ENCODE peak calls at places on chromosomes 6 and 20, in eight cellular contexts. T, U, F, Z, J, G, R and K are unnamed samples.

GRCh38 chr6:54813901-54814300 is 32.7 kb upstream of the FAM83B start:
- DNase-seq in T (no peak), U (no peak), F (peak; percentile 30), Z (no peak), J (peak; percentile 65), G (no peak), R (no peak), K (no peak)

GRCh38 chr6:157762636-157763035 is 60.4 kb upstream of the SNX9 start:
- DNase-seq in T (no peak), U (no peak), F (peak; percentile 49), Z (no peak), J (no peak), G (no peak), R (no peak), K (no peak)

GRCh38 chr20:25360631-25361286 is 29.9 kb downstream of the ABHD12 start:
- DNase-seq in T (no peak), U (no peak), F (peak; percentile 86), Z (no peak), J (peak; percentile 86), G (peak; percentile 73), R (no peak), K (no peak)

GRCh38 chr6:89145461-89145961 is 344 bp upstream of the PM20D2 start:
- DNase-seq in T (peak; percentile 11), U (no peak), F (peak; percentile 42), Z (no peak), J (peak; percentile 28), G (peak; percentile 41), R (no peak), K (peak; percentile 19)

GRCh38 chr6:13487122-13488014 is at the start of gene GFOD1:
- DNase-seq in T (peak; percentile 86), U (peak; percentile 89), F (peak; percentile 87), Z (peak; percentile 93), J (peak; percentile 84), G (peak; percentile 85), R (peak; percentile 95), K (no peak)

GRCh38 chr6:47209632-47210031 is 100.1 kb downstream of the TNFRSF21 start:
- DNase-seq in T (no peak), U (no peak), F (peak; percentile 58), Z (no peak), J (peak; percentile 91), G (peak; percentile 45), R (no peak), K (no peak)

GRCh38 chr6:34386316-34387137 is 5.9 kb downstream of the NUDT3 start:
- DNase-seq in T (no peak), U (peak; percentile 80), F (peak; percentile 95), Z (no peak), J (peak; percentile 86), G (peak; percentile 84), R (no peak), K (no peak)

GRCh38 chr6:52389626-52390360 is 27.8 kb downstream of the PAQR8 start:
- DNase-seq in T (no peak), U (no peak), F (peak; percentile 45), Z (peak; percentile 86), J (peak; percentile 72), G (peak; percentile 46), R (peak; percentile 75), K (no peak)

GRCh38 chr20:31851240-31851955 is 6.0 kb upstream of the FOXS1 start:
- DNase-seq in T (no peak), U (no peak), F (no peak), Z (no peak), J (no peak), G (no peak), R (no peak), K (no peak)

GRCh38 chr6:168537485-168537884 is 96.5 kb downstream of the SMOC2 start:
- DNase-seq in T (no peak), U (no peak), F (no peak), Z (no peak), J (no peak), G (no peak), R (no peak), K (no peak)

GRCh38 chr6:168538892-168539811 is 98.2 kb downstream of the SMOC2 start:
- DNase-seq in T (no peak), U (no peak), F (no peak), Z (no peak), J (no peak), G (no peak), R (no peak), K (no peak)

GRCh38 chr6:168541307-168541706 is 100.3 kb downstream of the SMOC2 start:
- DNase-seq in T (no peak), U (no peak), F (no peak), Z (no peak), J (no peak), G (no peak), R (no peak), K (no peak)

GRCh38 chr6:168542301-168542700 is 101.3 kb downstream of the SMOC2 start:
- DNase-seq in T (no peak), U (no peak), F (no peak), Z (no peak), J (no peak), G (no peak), R (no peak), K (no peak)

GRCh38 chr6:168540713-168541291 is 99.8 kb downstream of the SMOC2 start:
- DNase-seq in T (peak; percentile 77), U (no peak), F (no peak), Z (no peak), J (no peak), G (no peak), R (no peak), K (no peak)
- H3K4me3 ChIP-seq in T (no peak overlapping the region), U (no peak overlapping the region), F (no peak overlapping the region), Z (no peak overlapping the region), J (no peak overlapping the region), G (no peak overlapping the region), R (no peak overlapping the region), K (no peak overlapping the region)

GRCh38 chr20:35618372-35619131 is 2.9 kb downstream of the SPAG4 start:
- DNase-seq in T (peak; percentile 47), U (no peak), F (peak; percentile 58), Z (peak; percentile 52), J (peak; percentile 23), G (peak; percentile 34), R (peak; percentile 64), K (no peak)

GRCh38 chr20:35615667-35616464 is at the start of gene SPAG4:
- DNase-seq in T (peak; percentile 74), U (peak; percentile 97), F (no peak), Z (peak; percentile 100), J (peak; percentile 73), G (peak; percentile 99), R (peak; percentile 100), K (peak; percentile 99)

GRCh38 chr20:35617397-35618031 is 1.9 kb downstream of the SPAG4 start:
- DNase-seq in T (peak; percentile 88), U (no peak), F (peak; percentile 73), Z (peak; percentile 72), J (peak; percentile 49), G (peak; percentile 59), R (peak; percentile 74), K (no peak)

GRCh38 chr20:35618032-35618371 is 2.4 kb downstream of the SPAG4 start:
- DNase-seq in T (no peak), U (no peak), F (no peak), Z (no peak), J (no peak), G (no peak), R (no peak), K (no peak)

GRCh38 chr20:35616465-35617396 is 1.1 kb downstream of the SPAG4 start:
- DNase-seq in T (peak; percentile 100), U (peak; percentile 19), F (peak; percentile 100), Z (peak; percentile 95), J (peak; percentile 98), G (peak; percentile 84), R (peak; percentile 95), K (peak; percentile 21)
- H3K4me3 ChIP-seq in T (peak overlapping the region; percentile 84), U (peak overlapping the region; percentile 29), F (peak overlapping the region; percentile 72), Z (no peak overlapping the region), J (peak overlapping the region; percentile 33), G (peak overlapping the region; percentile 60), R (peak overlapping the region; percentile 66), K (peak overlapping the region; percentile 28)

DNA sequence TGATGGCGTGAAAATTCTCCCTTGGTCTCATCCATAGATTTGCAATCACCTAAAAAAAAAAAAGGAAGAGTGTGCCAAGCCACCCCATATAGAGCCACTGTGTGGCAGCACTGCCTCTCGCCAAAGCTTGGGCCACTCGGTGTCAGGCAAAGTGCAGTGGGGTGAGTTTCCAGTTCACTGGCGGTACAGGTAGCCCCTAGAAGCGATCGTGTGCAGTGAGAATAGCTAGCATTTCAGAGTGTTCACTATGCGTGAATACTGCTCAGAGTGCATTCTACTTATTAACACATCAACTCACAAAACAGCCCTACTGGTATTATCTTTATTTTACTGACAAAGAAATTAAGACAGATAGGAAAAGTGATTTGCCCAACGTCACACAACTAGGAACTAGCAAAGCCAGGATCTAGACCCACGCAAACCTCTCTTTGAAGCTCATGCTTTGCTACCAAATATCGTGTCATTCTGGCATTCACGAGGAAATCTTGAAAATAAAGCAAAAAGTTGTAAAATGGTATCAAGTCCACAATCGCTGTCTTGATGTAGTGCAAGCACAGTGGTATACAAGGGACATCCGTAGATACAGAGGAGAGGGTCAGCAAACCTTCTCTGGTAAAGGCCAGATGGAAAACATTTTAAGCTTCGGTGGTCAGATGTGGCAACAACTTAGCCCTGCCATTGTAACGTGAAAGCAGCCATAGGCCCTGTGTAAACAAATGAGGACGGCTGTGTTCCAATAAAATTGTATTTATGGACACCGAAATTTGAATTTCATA is 10.4 kb upstream of the GCNT2 start:
- DNase-seq in T (peak; percentile 82), U (peak; percentile 62), F (peak; percentile 42), Z (peak; percentile 78), J (peak; percentile 28), G (peak; percentile 51), R (peak; percentile 75), K (no peak)
- H3K4me3 ChIP-seq in T (no peak overlapping the region), U (no peak overlapping the region), F (no peak overlapping the region), Z (no peak overlapping the region), J (no peak overlapping the region), G (no peak overlapping the region), R (peak overlapping the region; percentile 15), K (no peak overlapping the region)

GRCh38 chr6:85866373-85866740 is 223.7 kb upstream of the SYNCRIP start:
- DNase-seq in T (no peak), U (no peak), F (peak; percentile 18), Z (no peak), J (peak; percentile 31), G (no peak), R (no peak), K (no peak)
- H3K4me3 ChIP-seq in T (no peak overlapping the region), U (peak overlapping the region; percentile 37), F (peak overlapping the region; percentile 61), Z (no peak overlapping the region), J (peak overlapping the region; percentile 46), G (peak overlapping the region; percentile 47), R (peak overlapping the region; percentile 46), K (no peak overlapping the region)

DNA sequence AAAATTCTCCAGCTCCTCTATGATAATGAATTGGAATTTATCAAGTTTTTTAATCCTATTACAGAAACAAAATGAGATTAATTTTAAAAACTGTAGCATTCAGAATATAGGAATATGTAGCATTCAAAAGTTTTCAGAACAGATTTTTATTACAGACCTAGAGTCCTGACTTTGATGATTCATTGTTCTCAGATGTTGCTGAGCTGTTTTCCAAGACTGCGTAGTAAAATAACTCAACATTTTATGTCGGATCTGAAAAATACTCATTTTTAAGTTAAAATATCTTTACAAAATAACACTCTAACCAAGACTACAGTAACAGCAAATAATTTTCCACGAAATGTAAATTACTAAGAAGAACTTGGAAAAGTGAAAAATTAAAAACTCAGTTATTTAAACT is 67.1 kb downstream of the SYCP2 start:
- DNase-seq in T (no peak), U (no peak), F (no peak), Z (no peak), J (no peak), G (no peak), R (no peak), K (no peak)
- H3K4me3 ChIP-seq in T (no peak overlapping the region), U (no peak overlapping the region), F (no peak overlapping the region), Z (no peak overlapping the region), J (no peak overlapping the region), G (no peak overlapping the region), R (no peak overlapping the region), K (no peak overlapping the region)

GRCh38 chr20:8019998-8020247 is 362 bp upstream of the TMX4 start:
- DNase-seq in T (no peak), U (no peak), F (no peak), Z (no peak), J (no peak), G (no peak), R (no peak), K (no peak)
- H3K4me3 ChIP-seq in T (peak overlapping the region; percentile 64), U (peak overlapping the region; percentile 80), F (peak overlapping the region; percentile 81), Z (no peak overlapping the region), J (peak overlapping the region; percentile 67), G (peak overlapping the region; percentile 52), R (peak overlapping the region; percentile 75), K (peak overlapping the region; percentile 65)